ENCODE peak calls at places on chromosomes 7 and 10, in eight cellular contexts. D is A673, C is B cell, H is mucosa of gallbladder, S is tibial artery, Q is AG10803, R is HFFc6, B is brain microvascular endothelial cell. J is an unnamed sample.

GRCh38 chr7:3370068-3370704 is 69.1 kb downstream of the SDK1 start:
- DNase-seq in Q (no peak), B (no peak), H (no peak), R (no peak), C (no peak), S (no peak), D (no peak), J (no peak)

GRCh38 chr10:125257521-125258105 is 97.2 kb upstream of the CTBP2 start:
- DNase-seq in S (no peak), R (no peak), B (no peak), Q (no peak), D (no peak), H (no peak), C (no peak), J (no peak)

GRCh38 chr7:4234886-4235285 is 447.2 kb upstream of the FOXK1 start:
- DNase-seq in H (no peak), D (no peak), R (no peak), Q (no peak), C (no peak), B (no peak), S (no peak), J (no peak)

GRCh38 chr10:11025978-11026377 is 8.3 kb downstream of the CELF2 start:
- DNase-seq in C (no peak), S (no peak), Q (no peak), H (no peak), D (no peak), R (no peak), B (no peak), J (no peak)

GRCh38 chr10:83725567-83725966 is 413.7 kb upstream of the GHITM start:
- DNase-seq in S (no peak), Q (no peak), B (no peak), D (no peak), R (no peak), C (no peak), H (no peak), J (no peak)

GRCh38 chr7:22557167-22557566 is 57.2 kb upstream of the STEAP1B start:
- DNase-seq in R (no peak), Q (no peak), S (no peak), B (no peak), H (peak; percentile 9), D (no peak), C (no peak), J (no peak)

GRCh38 chr7:2513702-2514101 is 5.9 kb upstream of the LFNG start:
- DNase-seq in H (no peak), S (no peak), R (no peak), C (no peak), D (no peak), B (no peak), Q (no peak), J (no peak)

GRCh38 chr7:101237206-101238067 is at the start of gene CLDN15:
- DNase-seq in S (peak; percentile 82), H (peak; percentile 52), D (no peak), B (peak; percentile 38), C (peak; percentile 42), R (no peak), Q (peak; percentile 60), J (peak; percentile 66)

GRCh38 chr10:7218974-7219373 is 191.9 kb downstream of the SFMBT2 start:
- DNase-seq in S (no peak), C (no peak), Q (no peak), R (no peak), D (peak; percentile 7), B (no peak), H (no peak), J (no peak)

GRCh38 chr7:20199015-20199737 is 18.0 kb downstream of the MACC1 start:
- DNase-seq in H (peak; percentile 80), D (peak; percentile 89), B (peak; percentile 92), C (peak; percentile 41), R (peak; percentile 34), S (peak; percentile 54), Q (peak; percentile 72), J (no peak)

GRCh38 chr7:92820191-92820590 is 16.2 kb downstream of the CDK6 start:
- DNase-seq in B (no peak), C (no peak), S (no peak), Q (no peak), D (no peak), R (no peak), H (no peak), J (no peak)

GRCh38 chr7:152108359-152108758 is 82.9 kb downstream of the GALNT11 start:
- DNase-seq in S (no peak), Q (no peak), R (no peak), D (peak; percentile 17), B (no peak), H (no peak), C (no peak), J (no peak)

GRCh38 chr7:132742152-132742551 is 165.9 kb upstream of the PLXNA4 start:
- DNase-seq in H (peak; percentile 50), C (no peak), B (peak; percentile 99), R (peak; percentile 86), Q (peak; percentile 67), S (no peak), D (no peak), J (no peak)

GRCh38 chr10:4532976-4533375 is 293.0 kb upstream of the AKR1E2 start:
- DNase-seq in S (no peak), C (no peak), D (no peak), R (no peak), Q (peak; percentile 51), H (no peak), B (no peak), J (no peak)

GRCh38 chr7:139598642-139599041 is 75.2 kb downstream of the CLEC2L start:
- DNase-seq in S (no peak), B (no peak), D (peak; percentile 70), C (no peak), R (no peak), H (peak; percentile 68), Q (no peak), J (no peak)

GRCh38 chr10:46050956-46051355 is 4.9 kb upstream of the MSMB start:
- DNase-seq in D (no peak), S (no peak), C (no peak), R (no peak), B (no peak), Q (no peak), H (no peak), J (no peak)

GRCh38 chr10:132397671-132398565 is 918 bp downstream of the PWWP2B start:
- DNase-seq in D (peak; percentile 49), R (peak; percentile 60), Q (peak; percentile 56), H (peak; percentile 69), S (no peak), B (no peak), C (peak; percentile 75), J (no peak)

GRCh38 chr7:159064121-159064815 is 80.4 kb downstream of the VIPR2 start:
- DNase-seq in R (no peak), H (no peak), S (no peak), D (no peak), Q (no peak), C (no peak), B (no peak), J (no peak)